ENCODE peak calls at places on chromosomes 4 and X, in ten cellular contexts. D, Z, A, L, G, R, M, N, C and O are unnamed samples.

GRCh38 chr4:108033348-108033747 is 43.7 kb downstream of the HADH start:
- DNase-seq in R (no peak), G (no peak), A (peak), N (no peak), Z (no peak), C (no peak), L (no peak), M (no peak), D (no peak), O (no peak)

GRCh38 chr4:65089666-65090065 is 580.6 kb downstream of the EPHA5 start:
- DNase-seq in A (no peak), R (peak), C (no peak), M (peak), L (no peak), G (no peak), N (no peak), Z (no peak), D (peak), O (no peak)

GRCh38 chr4:74752798-74753197 is 41.5 kb downstream of the BTC start:
- DNase-seq in Z (no peak), A (no peak), L (no peak), D (no peak), N (no peak), M (no peak), G (no peak), C (no peak), R (no peak), O (no peak)

GRCh38 chr4:77911842-77912450 is 49.3 kb downstream of the MRPL1 start:
- DNase-seq in M (no peak), C (no peak), R (no peak), L (no peak), Z (peak), N (no peak), A (peak), D (no peak), G (no peak), O (peak)

GRCh38 chr4:48509543-48509942 is 19.5 kb downstream of the ZAR1 start:
- DNase-seq in A (no peak), D (no peak), L (no peak), G (no peak), N (no peak), Z (no peak), M (no peak), R (no peak), C (no peak), O (no peak)

GRCh38 chrX:81261576-81261975 is 59.7 kb downstream of the SH3BGRL start:
- DNase-seq in C (no peak), R (no peak), A (no peak), G (no peak), M (peak), L (no peak), Z (no peak), D (peak), N (no peak), O (no peak)

GRCh38 chr4:77179512-77179911 is 22.5 kb downstream of the CCNG2 start:
- DNase-seq in L (no peak), A (no peak), D (no peak), G (no peak), N (no peak), Z (no peak), C (no peak), R (no peak), M (no peak), O (no peak)

GRCh38 chr4:868421-868820 is 42.5 kb upstream of the CPLX1 start:
- DNase-seq in L (no peak), N (no peak), M (no peak), C (no peak), R (no peak), Z (no peak), A (no peak), D (no peak), G (no peak), O (no peak)

GRCh38 chr4:175935016-175935661 is 123.1 kb upstream of the GPM6A start:
- DNase-seq in Z (no peak), M (no peak), N (peak), C (no peak), A (no peak), L (no peak), D (no peak), G (no peak), R (peak), O (no peak)

GRCh38 chr4:158769175-158769831 is 477 bp downstream of the FNIP2 start:
- DNase-seq in L (peak), G (peak), R (peak), Z (peak), C (peak), D (peak), A (no peak), M (peak), N (peak), O (peak)

GRCh38 chr4:65924843-65925242 is 254.6 kb upstream of the EPHA5 start:
- DNase-seq in D (no peak), M (no peak), Z (no peak), L (no peak), C (no peak), G (no peak), N (no peak), A (no peak), R (no peak), O (no peak)

GRCh38 chr4:41744572-41745291 is 3.8 kb downstream of the PHOX2B start:
- DNase-seq in C (no peak), M (no peak), G (no peak), R (no peak), Z (no peak), D (no peak), A (no peak), N (peak), L (no peak), O (no peak)

GRCh38 chr4:98046665-98047064 is 96.6 kb downstream of the STPG2 start:
- DNase-seq in M (no peak), Z (no peak), A (no peak), D (no peak), R (no peak), G (no peak), N (peak), C (no peak), L (no peak), O (no peak)

GRCh38 chr4:140688711-140689598 is 67.2 kb downstream of the TBC1D9 start:
- DNase-seq in R (no peak), D (peak), Z (no peak), L (no peak), M (peak), C (no peak), N (no peak), G (no peak), A (no peak), O (no peak)

GRCh38 chrX:135585153-135585552 is 64.7 kb downstream of the INTS6L start:
- DNase-seq in G (no peak), R (no peak), C (no peak), Z (no peak), A (no peak), L (no peak), D (no peak), M (no peak), N (no peak), O (no peak)

GRCh38 chrX:132209527-132209926 is 9.7 kb downstream of the RAP2C start:
- DNase-seq in N (no peak), D (peak), A (no peak), C (no peak), R (no peak), G (no peak), Z (no peak), M (peak), L (no peak), O (no peak)

GRCh38 chr4:185878633-185879032 is 66.6 kb upstream of the SORBS2 start:
- DNase-seq in D (no peak), G (no peak), C (no peak), Z (no peak), A (no peak), L (no peak), R (no peak), N (no peak), M (no peak), O (no peak)

GRCh38 chr4:62709618-62710252 is 1509.6 kb downstream of the ADGRL3 start:
- DNase-seq in L (no peak), M (peak), D (peak), G (no peak), C (no peak), A (peak), R (peak), N (no peak), Z (no peak), O (peak)

GRCh38 chr4:182219400-182219799 is 23.8 kb upstream of the TENM3 start:
- DNase-seq in G (no peak), Z (no peak), A (no peak), D (peak), R (no peak), C (no peak), L (no peak), M (peak), N (no peak), O (no peak)

GRCh38 chrX:9227276-9227675 is 193.3 kb upstream of the FAM9B start:
- DNase-seq in Z (no peak), L (no peak), C (no peak), R (no peak), D (no peak), M (no peak), A (no peak), N (no peak), G (no peak), O (no peak)

GRCh38 chr4:5009796-5010195 is 9.5 kb downstream of the CYTL1 start:
- DNase-seq in M (no peak), N (no peak), D (no peak), A (no peak), C (no peak), R (no peak), Z (no peak), L (no peak), G (no peak), O (no peak)

GRCh38 chrX:30301977-30302376 is 7.2 kb downstream of the NR0B1 start:
- DNase-seq in Z (no peak), A (no peak), C (no peak), G (no peak), L (no peak), R (peak), M (peak), N (peak), D (peak), O (no peak)

GRCh38 chrX:129957241-129958099 is 25.0 kb upstream of the BCORL1 start:
- DNase-seq in M (peak), L (peak), R (peak), N (peak), G (peak), A (peak), Z (peak), D (peak), C (peak), O (peak)

GRCh38 chr4:1751155-1751918 is 30.0 kb downstream of the TACC3 start:
- DNase-seq in R (no peak), M (no peak), Z (no peak), D (no peak), G (no peak), A (no peak), N (no peak), L (no peak), C (no peak), O (no peak)

GRCh38 chr4:2948895-2949781 is 14.1 kb downstream of the NOP14 start:
- DNase-seq in D (peak), L (no peak), M (no peak), A (peak), R (peak), C (no peak), N (peak), G (no peak), Z (no peak), O (peak)

GRCh38 chr4:78569291-78569821 is 17.8 kb downstream of the ANXA3 start:
- DNase-seq in G (no peak), D (peak), L (no peak), R (peak), N (peak), M (peak), Z (no peak), C (no peak), A (no peak), O (no peak)

GRCh38 chr4:153651041-153651960 is 32.8 kb upstream of the TLR2 start:
- DNase-seq in R (no peak), G (peak), L (peak), C (no peak), N (no peak), D (no peak), A (peak), M (peak), Z (no peak), O (no peak)

GRCh38 chr4:110680217-110680616 is 57.3 kb upstream of the PITX2 start:
- DNase-seq in C (no peak), Z (no peak), N (no peak), A (no peak), R (no peak), D (no peak), L (no peak), M (no peak), G (no peak), O (no peak)

GRCh38 chrX:19846995-19847790 is 40.2 kb downstream of the SH3KBP1 start:
- DNase-seq in A (no peak), Z (no peak), M (peak), G (no peak), N (peak), L (peak), C (peak), R (peak), D (peak), O (peak)

GRCh38 chrX:150779367-150779766 is 86.2 kb downstream of the MTMR1 start:
- DNase-seq in D (no peak), C (no peak), Z (no peak), R (no peak), G (no peak), N (no peak), A (no peak), M (no peak), L (no peak), O (no peak)

GRCh38 chr4:11428701-11429571 is at the start of gene HS3ST1:
- DNase-seq in M (peak), Z (peak), D (peak), G (peak), A (no peak), L (peak), C (peak), N (peak), R (peak), O (peak)

DNA sequence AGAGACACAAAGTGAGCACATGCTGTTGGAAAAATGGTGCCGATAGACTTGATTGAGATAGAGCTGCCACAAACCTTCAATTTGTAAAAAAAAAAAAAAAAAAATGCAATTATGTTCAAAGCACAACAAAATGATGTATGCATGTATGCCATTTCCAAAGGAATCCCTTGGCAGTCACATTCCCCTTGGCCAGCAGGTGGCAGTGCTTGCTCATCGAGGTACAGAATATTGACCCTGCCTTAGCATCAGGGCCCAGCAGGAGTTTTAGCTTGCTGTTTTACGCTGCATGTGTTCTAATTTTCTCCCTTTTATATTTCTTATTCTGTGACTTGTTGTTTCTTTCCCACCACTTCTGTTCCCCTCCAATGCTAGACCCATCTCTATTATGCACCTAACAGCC is 34.5 kb upstream of the CYBB start:
- DNase-seq in L (peak), N (peak), G (peak), A (peak), C (peak), D (peak), M (peak), Z (peak), R (peak), O (peak)
- H3K4me3 ChIP-seq in L (no peak), N (no peak), G (no peak), A (no peak), C (no peak), D (no peak), M (no peak), Z (no peak), R (no peak), O (no peak)

DNA sequence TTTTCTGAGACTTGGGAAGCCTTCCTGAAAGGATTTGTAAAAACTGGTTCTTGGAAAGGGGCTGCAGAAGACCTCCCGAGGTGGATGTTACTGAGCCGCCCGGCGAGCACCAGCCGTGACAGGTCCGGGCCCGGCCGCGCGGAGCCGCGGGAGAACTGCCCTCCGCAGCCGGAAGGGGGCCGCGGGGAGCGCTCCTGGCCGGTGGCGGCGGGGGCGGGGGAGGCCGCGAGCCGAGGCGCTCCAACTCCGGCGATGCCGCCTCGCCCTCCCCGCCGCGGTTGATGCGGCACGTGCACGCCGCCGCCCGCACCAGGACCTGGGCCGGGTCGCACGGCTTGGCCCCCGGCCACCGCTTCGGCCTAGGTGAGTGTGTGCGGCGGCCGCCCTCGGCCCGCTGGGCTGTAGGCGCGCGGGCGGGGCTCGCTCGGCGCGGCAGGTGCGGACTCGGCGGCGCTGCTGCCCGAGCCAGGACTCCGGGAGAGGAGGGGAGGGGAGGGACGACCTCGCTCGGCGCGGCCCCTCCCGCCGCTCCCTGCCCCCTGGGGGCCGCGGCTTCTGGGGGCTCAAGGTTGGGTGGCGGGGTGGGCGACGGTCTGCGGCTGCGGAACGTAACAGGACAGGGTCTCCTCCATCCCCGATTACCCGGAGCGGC is 1.7 kb downstream of the SPRY1 start:
- DNase-seq in D (peak), Z (peak), R (peak), G (peak), C (peak), M (peak), N (peak), A (peak), L (peak), O (peak)
- TF ChIP-seq CTCF in D (peak), Z (peak), R (peak), G (peak), C (peak), M (peak), N (peak), A (peak), L (peak), O (peak)

GRCh38 chrX:152897216-152898144 is at the start of gene ZNF185:
- DNase-seq in R (peak), M (peak), C (no peak), D (peak), Z (no peak), L (no peak), N (peak), G (peak), A (no peak), O (no peak)
- H3K4me3 ChIP-seq in R (peak), M (peak), C (peak), D (peak), Z (no peak), L (peak), N (peak), G (peak), A (no peak), O (no peak)

DNA sequence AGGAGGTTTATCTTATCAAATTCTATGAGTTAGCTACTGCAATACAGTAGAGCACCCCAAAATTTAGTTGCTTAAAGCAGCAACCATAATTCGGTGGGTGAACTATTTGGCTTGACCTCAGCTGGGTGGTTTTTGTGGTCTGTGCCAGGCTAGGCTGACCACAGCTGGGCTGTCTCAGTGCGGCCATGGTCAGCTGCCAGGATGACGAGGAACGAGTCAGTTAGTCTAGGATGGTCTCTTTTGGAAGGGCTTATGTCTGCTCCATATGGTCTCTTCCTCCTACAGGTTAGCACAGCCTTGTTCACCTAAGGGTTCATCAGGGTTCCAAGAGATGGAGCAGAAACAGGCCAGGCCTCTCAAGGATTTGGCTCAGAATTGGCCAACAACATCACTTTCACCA is 210.4 kb downstream of the PALLD start:
- DNase-seq in G (no peak), D (no peak), C (no peak), A (no peak), N (no peak), Z (no peak), M (no peak), L (no peak), R (no peak), O (no peak)
- TF ChIP-seq CTCF in G (no peak), D (no peak), C (no peak), A (no peak), N (no peak), Z (no peak), M (no peak), L (no peak), R (no peak), O (no peak)